ENCODE peak calls at places on chromosomes 6 and 20, in six cellular contexts. S is CD4-positive, CD25-positive, alpha-beta regulatory T cell; O is kidney epithelial cell; B is WTC11; F is MCF 10A; I is stimulated activated CD4-positive, alpha-beta T cell treated with anti-CD3 and anti-CD28 coated beads, Interleukin-12 subunit alpha, Interleukin-12 subunit beta, amount 100 ng/mL, for 48 hours. J is an unnamed sample.

GRCh38 chr6:149964243-149965190 is 774 bp downstream of the ULBP1 start:
- DNase-seq in B (peak), S (no peak), O (no peak), F (no peak), I (no peak), J (no peak)

GRCh38 chr6:139520321-139520768 is 145.9 kb upstream of the CITED2 start:
- DNase-seq in F (peak), I (no peak), B (no peak), S (no peak), O (no peak), J (no peak)

GRCh38 chr6:104130343-104130742 is 729.4 kb downstream of the HACE1 start:
- DNase-seq in O (no peak), I (no peak), S (no peak), F (no peak), B (no peak), J (no peak)

GRCh38 chr6:33490621-33491020 is 36.2 kb downstream of the ZBTB9 start:
- DNase-seq in B (no peak), F (no peak), O (no peak), I (no peak), S (no peak), J (no peak)

GRCh38 chr20:24479106-24479505 is 9.7 kb downstream of the SYNDIG1 start:
- DNase-seq in O (no peak), F (no peak), I (no peak), B (no peak), S (no peak), J (no peak)

GRCh38 chr6:42409582-42409981 is 42.1 kb downstream of the TRERF1 start:
- DNase-seq in O (no peak), F (no peak), I (no peak), S (no peak), B (no peak), J (no peak)

GRCh38 chr6:118712955-118713354 is 61.6 kb upstream of the CEP85L start:
- DNase-seq in S (no peak), I (no peak), B (no peak), F (peak), O (no peak), J (no peak)

GRCh38 chr20:63082308-63082938 is 75.7 kb upstream of the BHLHE23 start:
- DNase-seq in F (peak), I (no peak), S (no peak), B (peak), O (no peak), J (no peak)

GRCh38 chr6:127332383-127332961 is 10.9 kb downstream of the ECHDC1 start:
- DNase-seq in I (no peak), O (no peak), F (no peak), B (no peak), S (no peak), J (no peak)

GRCh38 chr20:40952231-40952630 is 76.4 kb upstream of the TOP1 start:
- DNase-seq in I (no peak), B (no peak), S (no peak), O (no peak), F (no peak), J (no peak)

GRCh38 chr20:56987992-56988391 is 278.4 kb downstream of the BMP7 start:
- DNase-seq in S (no peak), I (no peak), F (no peak), O (no peak), B (no peak), J (no peak)

GRCh38 chr6:19204445-19204844 is 632.7 kb upstream of the ID4 start:
- DNase-seq in F (peak), S (no peak), O (no peak), I (no peak), B (no peak), J (no peak)

GRCh38 chr6:32991972-32992371 is 17.4 kb downstream of the HLA-DOA start:
- DNase-seq in F (no peak), I (no peak), S (no peak), O (no peak), B (no peak), J (no peak)

GRCh38 chr20:49969946-49970345 is 12.8 kb upstream of the SNAI1 start:
- DNase-seq in S (no peak), B (no peak), O (no peak), I (no peak), F (no peak), J (no peak)

GRCh38 chr6:160831751-160832150 is 129.7 kb downstream of the PLG start:
- DNase-seq in F (peak), I (no peak), B (no peak), O (no peak), S (no peak), J (no peak)

GRCh38 chr6:95578106-95578410 is 723 bp downstream of the MANEA start:
- DNase-seq in I (peak), S (no peak), F (no peak), B (no peak), O (no peak), J (no peak)

GRCh38 chr20:18527836-18528235 is 20.1 kb downstream of the SEC23B start:
- DNase-seq in B (no peak), F (no peak), S (no peak), I (no peak), O (no peak), J (no peak)

GRCh38 chr20:53569606-53570307 is 23.9 kb downstream of the ZNF217 start:
- DNase-seq in S (no peak), O (no peak), F (no peak), I (no peak), B (no peak), J (no peak)

GRCh38 chr6:136720045-136720760 is 72.1 kb downstream of the MAP3K5 start:
- DNase-seq in B (no peak), O (no peak), F (no peak), S (no peak), I (no peak), J (no peak)

GRCh38 chr6:2623348-2623747 is 127.4 kb downstream of the MYLK4 start:
- DNase-seq in S (no peak), I (no peak), O (no peak), F (no peak), B (no peak), J (no peak)

GRCh38 chr6:106300944-106301343 is 24.6 kb downstream of the ATG5 start:
- DNase-seq in F (peak), O (no peak), I (no peak), B (no peak), S (no peak), J (no peak)

GRCh38 chr20:33667245-33668086 is 723 bp downstream of the ACTL10 start:
- DNase-seq in S (peak), O (no peak), I (peak), F (peak), B (no peak), J (no peak)

GRCh38 chr20:35207950-35208611 is 18.4 kb upstream of the MMP24 start:
- DNase-seq in I (peak), B (peak), F (peak), O (peak), S (peak), J (peak)

GRCh38 chr6:111653434-111653833 is 47.8 kb upstream of the TRAF3IP2 start:
- DNase-seq in O (no peak), I (no peak), F (no peak), B (no peak), S (no peak), J (peak)

GRCh38 chr20:35870541-35871307 is 83.6 kb downstream of the SCAND1 start:
- DNase-seq in B (no peak), F (peak), S (no peak), O (no peak), I (no peak), J (no peak)

GRCh38 chr20:63141531-63141930 is 74.4 kb downstream of the YTHDF1 start:
- DNase-seq in O (no peak), B (no peak), S (no peak), F (no peak), I (no peak), J (no peak)

GRCh38 chr6:41519305-41519747 is 26.9 kb upstream of the FOXP4 start:
- DNase-seq in O (no peak), F (no peak), B (no peak), S (no peak), I (no peak), J (no peak)

GRCh38 chr6:143279385-143279784 is 171.1 kb downstream of the ADAT2 start:
- DNase-seq in I (no peak), O (no peak), F (peak), B (peak), S (no peak), J (no peak)

GRCh38 chr6:157558049-157558448 is 177.1 kb downstream of the ZDHHC14 start:
- DNase-seq in S (no peak), O (no peak), B (no peak), I (no peak), F (peak), J (no peak)

GRCh38 chr6:144581807-144582537 is 296.8 kb downstream of the UTRN start:
- DNase-seq in F (peak), I (no peak), O (no peak), S (no peak), B (peak), J (no peak)

GRCh38 chr20:9241232-9241692 is 172.4 kb downstream of the PLCB4 start:
- DNase-seq in O (peak), B (no peak), F (peak), S (no peak), I (no peak), J (no peak)

GRCh38 chr20:41300906-41301305 is 16.6 kb downstream of the ZHX3 start:
- DNase-seq in I (no peak), F (no peak), O (no peak), B (no peak), S (no peak), J (no peak)

J was measured in NCI-H2029 treated with DMSO at 0.1 percent for 48 hours.